ENCODE peak calls at places on chromosomes 2 and 18, in eight cellular contexts. F is sigmoid colon, N is IMR-90, I is suprapubic skin, X is uterus, Y is Peyer's patch, E is transverse colon, R is ovary. Z is an unnamed sample. For H3K36me3 and H3K4me1, the result is how much of the 10 kb centered on the place peaks cover.

GRCh38 chr2:110946892-110947291 is 173.8 kb upstream of the BCL2L11 start:
- DNase-seq in F (no peak), N (no peak), I (no peak), X (no peak), Y (no peak), E (no peak), R (no peak), Z (no peak)

GRCh38 chr2:54454548-54454921 is 1.6 kb upstream of the SPTBN1 start:
- DNase-seq in F (no peak), N (no peak), I (no peak), X (no peak), Y (no peak), E (no peak), R (no peak), Z (no peak)

GRCh38 chr2:223217373-223217772 is 165.4 kb downstream of the KCNE4 start:
- DNase-seq in F (no peak), N (no peak), I (no peak), X (no peak), Y (no peak), E (no peak), R (no peak), Z (no peak)

GRCh38 chr18:59357928-59358327 is 1.1 kb downstream of the LMAN1 start:
- DNase-seq in F (no peak), N (peak), I (no peak), X (no peak), Y (no peak), E (no peak), R (no peak), Z (no peak)

GRCh38 chr2:97796465-97797126 is 83.2 kb downstream of the ZAP70 start:
- DNase-seq in F (no peak), N (no peak), I (no peak), X (no peak), Y (no peak), E (no peak), R (no peak), Z (no peak)

GRCh38 chr2:214808481-214808931 is 977 bp downstream of the BARD1 start:
- DNase-seq in F (no peak), N (no peak), I (no peak), X (no peak), Y (no peak), E (no peak), R (no peak), Z (no peak)

GRCh38 chr18:3340682-3341097 is 78.8 kb downstream of the MYL12B start:
- DNase-seq in F (no peak), N (peak), I (no peak), X (no peak), Y (no peak), E (no peak), R (no peak), Z (no peak)

GRCh38 chr2:159129807-159130206 is 156.7 kb downstream of the WDSUB1 start:
- DNase-seq in F (no peak), N (no peak), I (no peak), X (no peak), Y (no peak), E (no peak), R (peak), Z (peak)

GRCh38 chr2:211306929-211307328 is 750.5 kb downstream of the CPS1 start:
- DNase-seq in F (no peak), N (no peak), I (no peak), X (no peak), Y (no peak), E (no peak), R (no peak), Z (no peak)

GRCh38 chr2:159140070-159140774 is 146.3 kb downstream of the WDSUB1 start:
- DNase-seq in F (no peak), N (peak), I (no peak), X (no peak), Y (no peak), E (no peak), R (no peak), Z (no peak)

GRCh38 chr2:119242276-119243119 is 18.9 kb downstream of the STEAP3 start:
- DNase-seq in F (no peak), N (no peak), I (no peak), X (no peak), Y (no peak), E (no peak), R (no peak), Z (no peak)

GRCh38 chr2:118089015-118089800 is 937 bp downstream of the INSIG2 start:
- DNase-seq in F (no peak), N (peak), I (no peak), X (peak), Y (peak), E (peak), R (no peak), Z (peak)

GRCh38 chr2:85902496-85902895 is 13.7 kb upstream of the ST3GAL5 start:
- DNase-seq in F (no peak), N (peak), I (no peak), X (no peak), Y (no peak), E (no peak), R (no peak), Z (no peak)

GRCh38 chr2:160043265-160043664 is 19.1 kb downstream of the PLA2R1 start:
- DNase-seq in F (no peak), N (no peak), I (no peak), X (no peak), Y (no peak), E (no peak), R (no peak), Z (no peak)

GRCh38 chr2:142974288-142975024 is 97.0 kb downstream of the KYNU start:
- DNase-seq in F (no peak), N (peak), I (no peak), X (no peak), Y (no peak), E (no peak), R (no peak), Z (no peak)

GRCh38 chr2:103464831-103465230 is 703.0 kb downstream of the TMEM182 start:
- DNase-seq in F (no peak), N (no peak), I (no peak), X (no peak), Y (no peak), E (no peak), R (no peak), Z (no peak)

GRCh38 chr2:54863660-54864059 is 140.2 kb downstream of the EML6 start:
- DNase-seq in F (no peak), N (no peak), I (no peak), X (no peak), Y (no peak), E (no peak), R (no peak), Z (no peak)

GRCh38 chr2:45256173-45256866 is 247.1 kb upstream of the SIX2 start:
- DNase-seq in F (no peak), N (no peak), I (no peak), X (no peak), Y (no peak), E (no peak), R (no peak), Z (no peak)

GRCh38 chr2:109024477-109024876 is 35.5 kb upstream of the EDAR start:
- DNase-seq in F (no peak), N (no peak), I (peak), X (no peak), Y (no peak), E (no peak), R (no peak), Z (no peak)

GRCh38 chr2:104825124-104825865 is 28.6 kb upstream of the POU3F3 start:
- DNase-seq in F (no peak), N (no peak), I (no peak), X (no peak), Y (no peak), E (no peak), R (no peak), Z (no peak)

GRCh38 chr2:45653584-45653983 is 2.1 kb downstream of the PRKCE start:
- DNase-seq in F (no peak), N (no peak), I (no peak), X (no peak), Y (no peak), E (no peak), R (no peak), Z (no peak)

GRCh38 chr2:160411167-160411566 is 82.4 kb downstream of the RBMS1 start:
- DNase-seq in F (no peak), N (no peak), I (no peak), X (no peak), Y (no peak), E (no peak), R (no peak), Z (no peak)

GRCh38 chr2:133489641-133490411 is 78.4 kb downstream of the NCKAP5 start:
- DNase-seq in F (peak), N (peak), I (peak), X (peak), Y (no peak), E (no peak), R (no peak), Z (no peak)

GRCh38 chr2:231676243-231676642 is 32.1 kb upstream of the PTMA start:
- DNase-seq in F (no peak), N (no peak), I (no peak), X (no peak), Y (no peak), E (no peak), R (no peak), Z (no peak)

GRCh38 chr2:240615830-240616547 is 9.3 kb upstream of the GPR35 start:
- DNase-seq in F (peak), N (no peak), I (peak), X (no peak), Y (peak), E (peak), R (peak), Z (no peak)

GRCh38 chr2:39743170-39743851 is 35.7 kb downstream of the THUMPD2 start:
- DNase-seq in F (no peak), N (peak), I (no peak), X (no peak), Y (no peak), E (no peak), R (no peak), Z (no peak)

GRCh38 chr2:102082591-102083586 is 59.7 kb upstream of the IL1R1 start:
- DNase-seq in F (peak), N (peak), I (no peak), X (no peak), Y (no peak), E (no peak), R (peak), Z (peak)

GRCh38 chr2:183032200-183032794 is 6.0 kb downstream of the NCKAP1 start:
- DNase-seq in F (no peak), N (peak), I (no peak), X (no peak), Y (no peak), E (no peak), R (no peak), Z (no peak)

GRCh38 chr2:233772153-233772552 is 6.0 kb upstream of the MROH2A start:
- DNase-seq in F (no peak), N (no peak), I (no peak), X (no peak), Y (no peak), E (no peak), R (no peak), Z (peak)

GRCh38 chr18:25349131-25349925 is 2.6 kb downstream of the ZNF521 start:
- DNase-seq in F (peak), N (peak), I (peak), X (peak), Y (peak), E (peak), R (peak), Z (peak)

GRCh38 chr18:69559604-69560003 is 158.9 kb downstream of the DOK6 start:
- DNase-seq in F (no peak), N (no peak), I (no peak), X (no peak), Y (no peak), E (no peak), R (no peak), Z (no peak)

GRCh38 chr2:235011607-235011928 is 59.8 kb downstream of the SH3BP4 start:
- DNase-seq in F (no peak), N (no peak), I (no peak), X (no peak), Y (no peak), E (no peak), R (no peak), Z (no peak)

GRCh38 chr2:190267302-190267701 is 52.3 kb downstream of the HIBCH start:
- DNase-seq in F (no peak), N (peak), I (no peak), X (no peak), Y (no peak), E (no peak), R (no peak), Z (no peak)

GRCh38 chr2:166373951-166374350 is 1.8 kb downstream of the SCN9A start:
- DNase-seq in F (no peak), N (peak), I (no peak), X (no peak), Y (no peak), E (peak), R (no peak), Z (no peak)

GRCh38 chr2:58046585-58047372 is at the start of gene VRK2:
- DNase-seq in F (peak), N (peak), I (peak), X (peak), Y (peak), E (peak), R (peak), Z (peak)

GRCh38 chr2:118112771-118113334 is 24.6 kb downstream of the INSIG2 start:
- DNase-seq in F (no peak), N (peak), I (no peak), X (no peak), Y (no peak), E (no peak), R (no peak), Z (no peak)

GRCh38 chr2:20334645-20335203 is 15.9 kb downstream of the PUM2 start:
- DNase-seq in F (no peak), N (no peak), I (no peak), X (no peak), Y (no peak), E (no peak), R (no peak), Z (no peak)
- H3K36me3 ChIP-seq in F (under half), N (under half), I (under half), X (under half), Y (under half), E (under half), R (under half), Z (under half)

GRCh38 chr2:99864561-99865216 is 277.7 kb downstream of the AFF3 start:
- DNase-seq in F (no peak), N (peak), I (no peak), X (peak), Y (no peak), E (no peak), R (no peak), Z (no peak)
- H3K4me1 ChIP-seq in F (under half), N (under half), I (under half), X (under half), Y (under half), E (under half), R (under half), Z (under half)

DNA sequence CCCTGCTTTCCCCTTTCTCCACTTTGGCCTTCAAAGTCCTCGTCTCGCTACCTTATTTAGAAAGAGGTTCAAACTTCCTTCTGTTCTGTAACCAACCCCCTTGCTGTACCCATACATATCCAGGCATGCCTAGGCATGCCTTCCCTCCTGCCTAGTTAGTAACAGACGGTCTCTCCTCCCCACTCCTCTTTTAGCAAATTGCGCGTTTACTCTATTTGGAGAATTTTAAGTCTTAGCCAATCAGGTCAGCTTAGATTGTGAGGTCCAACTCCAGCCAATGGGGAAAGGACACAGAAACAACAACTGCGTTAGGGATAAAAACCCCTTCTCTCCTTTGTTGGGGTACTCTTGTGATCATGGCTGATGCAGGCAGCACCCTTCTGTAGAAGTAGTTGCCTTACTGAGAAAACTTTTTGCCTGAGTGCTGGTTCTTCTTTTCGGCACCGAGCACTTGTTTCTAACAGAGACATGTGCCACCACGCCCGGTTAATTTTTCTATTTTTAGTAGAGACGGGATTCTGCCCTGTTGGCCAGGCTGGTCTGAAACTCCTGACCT is 85.9 kb upstream of the FOXI3 start:
- DNase-seq in F (no peak), N (no peak), I (no peak), X (no peak), Y (no peak), E (no peak), R (no peak), Z (no peak)
- TF ChIP-seq POLR2A in F (no peak), N (no peak), I (no peak), X (no peak), Y (no peak), E (no peak), R (no peak), Z (no peak)

GRCh38 chr2:144415381-144415780 is 104.5 kb downstream of the ZEB2 start:
- DNase-seq in F (no peak), N (no peak), I (no peak), X (no peak), Y (no peak), E (no peak), R (no peak), Z (no peak)
- H3K36me3 ChIP-seq in F (under half), N (under half), I (under half), X (under half), Y (under half), E (under half), R (under half), Z (under half)

DNA sequence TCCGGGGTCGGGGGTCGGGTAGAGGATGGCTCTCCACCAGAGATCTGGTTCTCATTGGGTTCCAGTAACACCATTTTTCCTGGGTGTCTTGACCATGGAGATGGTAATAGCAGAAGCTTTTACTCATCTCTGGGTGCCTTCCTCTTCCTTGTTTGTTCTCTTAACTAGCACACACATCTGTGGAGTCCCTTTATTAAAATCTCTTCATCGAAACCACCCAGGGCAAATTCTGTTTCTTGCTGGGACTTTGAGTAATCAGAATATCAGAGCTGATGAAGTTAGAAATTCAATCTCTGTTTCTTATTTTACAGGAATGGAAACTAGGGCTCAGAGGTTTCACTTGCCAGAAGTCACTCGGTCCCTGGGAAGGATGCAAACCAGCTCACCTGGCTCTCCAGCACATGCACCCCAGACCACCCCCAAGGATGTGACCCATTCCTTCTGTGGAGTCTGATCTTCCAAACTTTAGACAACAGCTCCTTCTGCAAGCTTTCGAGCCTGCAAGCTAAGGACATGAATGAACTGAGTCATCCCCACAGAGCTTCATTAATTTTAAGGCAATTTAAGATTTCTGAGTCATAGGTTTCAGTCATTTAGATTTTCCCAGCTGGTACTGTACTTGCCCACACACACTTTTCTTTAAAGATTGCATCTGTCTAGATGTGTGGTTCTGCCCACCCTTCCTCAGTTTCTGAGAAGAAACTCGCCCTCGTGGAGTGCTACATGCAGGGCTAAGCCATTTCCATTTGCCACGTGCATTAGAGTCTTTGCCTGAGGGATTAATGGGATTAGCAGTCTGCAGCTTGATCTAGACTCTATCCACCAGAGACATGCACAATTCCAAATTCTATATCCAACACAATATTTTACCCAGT is 14.7 kb upstream of the TRIB2 start:
- DNase-seq in F (no peak), N (peak), I (no peak), X (no peak), Y (no peak), E (no peak), R (no peak), Z (no peak)
- H3K4me1 ChIP-seq in F (under half), N (under half), I (under half), X (under half), Y (under half), E (under half), R (under half), Z (under half)

GRCh38 chr2:178412047-178412446 is 38.9 kb downstream of the PRKRA start:
- DNase-seq in F (no peak), N (no peak), I (no peak), X (no peak), Y (peak), E (no peak), R (no peak), Z (no peak)

GRCh38 chr2:178415979-178416378 is 35.0 kb downstream of the PRKRA start:
- DNase-seq in F (no peak), N (no peak), I (no peak), X (no peak), Y (no peak), E (no peak), R (no peak), Z (no peak)

GRCh38 chr2:178417916-178418315 is 33.1 kb downstream of the PRKRA start:
- DNase-seq in F (no peak), N (no peak), I (no peak), X (no peak), Y (no peak), E (no peak), R (no peak), Z (no peak)

GRCh38 chr2:178413472-178414265 is 37.3 kb downstream of the PRKRA start:
- DNase-seq in F (peak), N (peak), I (peak), X (peak), Y (peak), E (peak), R (peak), Z (peak)

GRCh38 chr2:178414266-178415247 is 36.4 kb downstream of the PRKRA start:
- DNase-seq in F (peak), N (peak), I (peak), X (peak), Y (peak), E (peak), R (peak), Z (no peak)
- TF ChIP-seq POLR2A in F (no peak), N (no peak), I (no peak), X (peak), Y (no peak), E (no peak), R (no peak), Z (no peak)

Z was measured in upper lobe of left lung.